ENCODE peak calls at places on chromosome 15, in seven cellular contexts. U is K562, O is HL-60, R is GM23338, D is HCT116, P is GM12878, B is HepG2. Z is an unnamed sample.

GRCh38 chr15:69160976-69161877 is 792 bp downstream of the GLCE start:
- DNase-seq in U (peak; percentile 21), O (no peak), R (peak; percentile 62), D (peak; percentile 16), P (no peak), B (peak; percentile 30), Z (no peak)

GRCh38 chr15:23472678-23473077 is 25.6 kb upstream of the GOLGA6L2 start:
- DNase-seq in U (no peak), O (no peak), R (no peak), D (no peak), P (no peak), B (no peak), Z (no peak)

GRCh38 chr15:26083457-26084350 is 220.6 kb upstream of the ATP10A start:
- DNase-seq in U (no peak), O (no peak), R (peak; percentile 35), D (no peak), P (no peak), B (no peak), Z (no peak)

GRCh38 chr15:39918688-39919385 is 1.2 kb downstream of the GPR176 start:
- DNase-seq in U (no peak), O (no peak), R (no peak), D (no peak), P (no peak), B (no peak), Z (no peak)

GRCh38 chr15:82999905-83000671 is 11.4 kb downstream of the C15orf40 start:
- DNase-seq in U (peak; percentile 27), O (peak; percentile 46), R (peak; percentile 75), D (no peak), P (peak; percentile 43), B (peak; percentile 28), Z (peak; percentile 51)

GRCh38 chr15:34206016-34206415 is 3.9 kb downstream of the KATNBL1 start:
- DNase-seq in U (no peak), O (no peak), R (no peak), D (no peak), P (no peak), B (no peak), Z (no peak)

GRCh38 chr15:59259137-59259943 is 52.7 kb downstream of the LDHAL6B start:
- DNase-seq in U (no peak), O (no peak), R (no peak), D (no peak), P (no peak), B (no peak), Z (no peak)

GRCh38 chr15:97868964-97869363 is 91.5 kb upstream of the ARRDC4 start:
- DNase-seq in U (no peak), O (no peak), R (no peak), D (no peak), P (no peak), B (no peak), Z (no peak)

GRCh38 chr15:66211670-66212455 is 41.7 kb downstream of the MEGF11 start:
- DNase-seq in U (no peak), O (no peak), R (no peak), D (no peak), P (no peak), B (no peak), Z (no peak)

GRCh38 chr15:76058714-76059319 is 968 bp upstream of the TMEM266 start:
- DNase-seq in U (peak; percentile 17), O (peak; percentile 56), R (peak; percentile 53), D (no peak), P (peak; percentile 19), B (peak; percentile 15), Z (no peak)

GRCh38 chr15:91308855-91309254 is 208.8 kb downstream of the SV2B start:
- DNase-seq in U (no peak), O (no peak), R (no peak), D (no peak), P (no peak), B (no peak), Z (no peak)

GRCh38 chr15:93210995-93211394 is 122.0 kb upstream of the RGMA start:
- DNase-seq in U (no peak), O (no peak), R (no peak), D (no peak), P (no peak), B (no peak), Z (no peak)

DNA sequence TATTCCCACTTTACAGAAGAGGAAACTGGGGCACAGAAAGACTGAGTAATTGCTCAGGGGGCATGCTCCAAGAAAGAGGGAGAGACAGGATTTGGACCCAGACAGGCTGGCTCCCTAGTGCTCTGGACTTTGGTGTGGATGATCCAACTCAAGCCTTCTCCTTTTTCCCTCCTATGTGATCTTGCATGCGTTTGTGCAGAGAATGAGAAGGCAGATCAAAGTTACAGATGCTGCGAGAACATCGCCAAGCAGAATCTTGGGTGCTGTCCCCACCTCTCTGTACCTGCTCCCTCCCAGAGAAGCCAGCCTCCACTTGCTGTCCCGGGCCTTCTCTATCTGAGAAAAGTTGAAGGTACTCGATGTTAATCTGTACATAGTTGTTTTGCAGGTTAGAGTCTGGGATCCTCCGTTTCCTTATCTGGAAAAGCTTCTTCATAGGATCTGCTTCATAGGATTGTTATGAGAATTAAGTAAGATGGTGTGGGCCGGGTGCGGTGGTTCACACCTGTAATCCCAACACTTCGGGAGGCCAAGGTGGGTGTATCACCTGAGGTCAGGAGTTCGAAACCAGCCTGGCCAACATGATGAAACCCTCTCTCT is 10.2 kb downstream of the GNB5 start:
- DNase-seq in U (no peak), O (no peak), R (no peak), D (no peak), P (no peak), B (no peak), Z (no peak)
- TF ChIP-seq POLR2AphosphoS5 in U (no peak), O (no peak), R (no peak), D (no peak), P (no peak), B (no peak), Z (no peak)

GRCh38 chr15:44136991-44137477 is 58.0 kb downstream of the FRMD5 start:
- DNase-seq in U (no peak), O (no peak), R (peak; percentile 32), D (no peak), P (no peak), B (no peak), Z (no peak)

GRCh38 chr15:44132057-44132456 is 63.0 kb downstream of the FRMD5 start:
- DNase-seq in U (no peak), O (no peak), R (no peak), D (no peak), P (no peak), B (no peak), Z (no peak)

GRCh38 chr15:44137750-44138149 is 57.3 kb downstream of the FRMD5 start:
- DNase-seq in U (no peak), O (no peak), R (no peak), D (no peak), P (no peak), B (no peak), Z (no peak)
- TF ChIP-seq REST in U (no peak), O (no peak), R (no peak), D (no peak), P (no peak), B (no peak), Z (no peak)

GRCh38 chr15:96339662-96340347 is 9.3 kb downstream of the NR2F2 start:
- DNase-seq in U (no peak), O (no peak), R (no peak), D (no peak), P (no peak), B (no peak), Z (no peak)

GRCh38 chr15:96338772-96339661 is 8.5 kb downstream of the NR2F2 start:
- DNase-seq in U (no peak), O (no peak), R (peak; percentile 28), D (no peak), P (no peak), B (peak; percentile 89), Z (no peak)

GRCh38 chr15:96341465-96342142 is 11.1 kb downstream of the NR2F2 start:
- DNase-seq in U (no peak), O (no peak), R (peak; percentile 73), D (no peak), P (no peak), B (no peak), Z (no peak)

GRCh38 chr15:96340611-96341464 is 10.3 kb downstream of the NR2F2 start:
- DNase-seq in U (no peak), O (no peak), R (peak; percentile 82), D (no peak), P (no peak), B (no peak), Z (no peak)

GRCh38 chr15:96340348-96340610 is 9.8 kb downstream of the NR2F2 start:
- DNase-seq in U (no peak), O (no peak), R (no peak), D (no peak), P (no peak), B (no peak), Z (no peak)
- H3K27ac ChIP-seq in U (no peak overlapping the region), O (peak overlapping the region; percentile 63), R (no peak overlapping the region), D (no peak overlapping the region), P (peak overlapping the region; percentile 40), B (no peak overlapping the region), Z (peak overlapping the region; percentile 98)

DNA sequence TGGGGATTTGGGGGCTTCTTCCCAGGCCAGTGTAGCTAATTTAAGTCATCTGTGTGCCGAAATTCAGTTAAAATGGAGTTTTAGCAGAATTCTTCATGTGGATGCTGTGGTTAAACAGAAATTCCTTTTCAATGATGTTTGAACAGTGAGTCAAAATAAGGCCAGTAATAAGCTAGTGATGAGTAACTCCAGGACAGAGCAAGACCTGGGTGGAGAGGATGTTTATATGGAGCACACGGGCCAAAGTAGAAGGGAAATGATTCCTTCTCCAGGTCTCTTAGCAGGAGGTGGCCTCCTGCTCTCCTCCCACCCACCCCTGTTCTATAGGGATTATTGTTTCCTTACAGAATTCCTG is 31.9 kb upstream of the UACA start:
- DNase-seq in U (no peak), O (no peak), R (no peak), D (peak; percentile 54), P (no peak), B (peak; percentile 57), Z (peak; percentile 81)
- TF ChIP-seq POLR2AphosphoS5 in U (no peak), O (no peak), R (no peak), D (no peak), P (no peak), B (no peak), Z (peak; percentile 74)

GRCh38 chr15:44729394-44729913 is 6.9 kb upstream of the TRIM69 start:
- DNase-seq in U (peak; percentile 20), O (no peak), R (peak; percentile 60), D (no peak), P (no peak), B (no peak), Z (no peak)
- TF ChIP-seq REST in U (no peak), O (no peak), R (no peak), D (no peak), P (no peak), B (no peak), Z (no peak)

GRCh38 chr15:100114100-100114499 is 227.7 kb downstream of the ADAMTS17 start:
- DNase-seq in U (no peak), O (no peak), R (no peak), D (no peak), P (no peak), B (no peak), Z (no peak)

GRCh38 chr15:100115066-100115710 is 226.6 kb downstream of the ADAMTS17 start:
- DNase-seq in U (no peak), O (no peak), R (no peak), D (no peak), P (no peak), B (no peak), Z (no peak)

GRCh38 chr15:100113351-100114075 is 228.3 kb downstream of the ADAMTS17 start:
- DNase-seq in U (no peak), O (no peak), R (no peak), D (no peak), P (no peak), B (no peak), Z (no peak)

GRCh38 chr15:100115711-100116090 is 226.1 kb downstream of the ADAMTS17 start:
- DNase-seq in U (no peak), O (no peak), R (no peak), D (no peak), P (no peak), B (no peak), Z (no peak)

GRCh38 chr15:100114526-100114925 is 227.2 kb downstream of the ADAMTS17 start:
- DNase-seq in U (no peak), O (no peak), R (peak; percentile 27), D (no peak), P (no peak), B (no peak), Z (no peak)
- H3K27ac ChIP-seq in U (no peak overlapping the region), O (peak overlapping the region; percentile 6), R (no peak overlapping the region), D (no peak overlapping the region), P (no peak overlapping the region), B (no peak overlapping the region), Z (no peak overlapping the region)

Z was measured in Panc1.